ENCODE peak calls at places on chromosomes 1 and 21, in four cellular contexts. L is tibial nerve, R is pons, J is choroid plexus epithelial cell. M is an unnamed sample.
A peak's percentile ranks its signal among the peaks of the same experiment; 100 is the strongest.

GRCh38 chr1:193437785-193438184 is 251.4 kb upstream of the B3GALT2 start:
- DNase-seq in R (no peak), L (no peak), J (no peak), M (no peak)

GRCh38 chr1:16126738-16127515 is 28.9 kb downstream of the EPHA2 start:
- DNase-seq in L (no peak), R (no peak), J (no peak), M (no peak)

GRCh38 chr1:222736470-222736869 is 532 bp upstream of the FAM177B start:
- DNase-seq in J (no peak), L (no peak), R (no peak), M (no peak)

GRCh38 chr1:29275435-29275834 is 39.1 kb downstream of the PTPRU start:
- DNase-seq in L (no peak), R (no peak), J (no peak), M (no peak)

GRCh38 chr1:151837841-151838490 is 1.7 kb downstream of the C2CD4D start:
- DNase-seq in L (no peak), J (no peak), R (no peak), M (no peak)

GRCh38 chr1:215517441-215517891 is 49.6 kb upstream of the KCTD3 start:
- DNase-seq in L (no peak), J (peak; percentile 74), R (peak; percentile 22), M (no peak)

GRCh38 chr1:164885311-164885710 is 326.3 kb downstream of the PBX1 start:
- DNase-seq in J (no peak), R (no peak), L (no peak), M (no peak)

GRCh38 chr1:21234779-21235178 is 55.5 kb downstream of the ECE1 start:
- DNase-seq in L (no peak), R (no peak), J (no peak), M (no peak)

GRCh38 chr1:15616704-15617172 is 520 bp upstream of the DDI2 start:
- DNase-seq in R (no peak), J (peak; percentile 51), L (no peak), M (no peak)

GRCh38 chr1:84809023-84809422 is 84.0 kb downstream of the LPAR3 start:
- DNase-seq in L (no peak), J (no peak), R (no peak), M (no peak)

GRCh38 chr1:17648457-17649145 is 106.5 kb upstream of the ACTL8 start:
- DNase-seq in R (no peak), J (no peak), L (no peak), M (peak; percentile 92)

GRCh38 chr1:30123896-30124295 is 599.5 kb downstream of the MATN1 start:
- DNase-seq in J (no peak), L (no peak), R (no peak), M (no peak)

GRCh38 chr1:93694833-93695232 is 13.2 kb upstream of the BCAR3 start:
- DNase-seq in R (no peak), J (no peak), L (no peak), M (peak; percentile 61)

GRCh38 chr21:43716376-43717165 is 2.4 kb upstream of the PDXK start:
- DNase-seq in L (no peak), R (no peak), J (no peak), M (no peak)

GRCh38 chr1:107680579-107680985 is 284.4 kb downstream of the VAV3 start:
- DNase-seq in J (no peak), R (no peak), L (no peak), M (no peak)

GRCh38 chr1:228982637-228983036 is 247.4 kb downstream of the RHOU start:
- DNase-seq in J (no peak), L (no peak), R (no peak), M (no peak)

GRCh38 chr1:156126701-156127534 is 12.4 kb downstream of the LMNA start:
- DNase-seq in R (no peak), L (no peak), J (peak; percentile 86), M (peak; percentile 84)

GRCh38 chr1:30719406-30720270 is 3.7 kb downstream of the MATN1 start:
- DNase-seq in J (peak; percentile 59), L (no peak), R (peak; percentile 90), M (no peak)

GRCh38 chr1:207858271-207858670 is 52.7 kb downstream of the CD34 start:
- DNase-seq in R (no peak), J (no peak), L (no peak), M (no peak)

GRCh38 chr1:98325646-98326441 is 335.7 kb upstream of the SNX7 start:
- DNase-seq in J (peak; percentile 93), R (no peak), L (peak; percentile 58), M (peak; percentile 94)

GRCh38 chr1:115219937-115220336 is 118.1 kb downstream of the NGF start:
- DNase-seq in J (no peak), L (no peak), R (no peak), M (no peak)

GRCh38 chr21:45590246-45590725 is 48.0 kb upstream of the SLC19A1 start:
- DNase-seq in R (no peak), L (peak; percentile 33), J (peak; percentile 69), M (no peak)

GRCh38 chr1:245768596-245768995 is 613.8 kb downstream of the KIF26B start:
- DNase-seq in R (no peak), J (no peak), L (no peak), M (no peak)

M was measured in ascending aorta.